ENCODE peak calls at places on chromosomes 12 and 14, in five cellular contexts. One of them, this sample, is unnamed.

GRCh38 chr14:27730204-27730603 is 1036.4 kb upstream of the FOXG1 start:
- DNase-seq in SW480: no peak
- DNase-seq in neural progenitor cell: no peak
- DNase-seq in stimulated activated CD8-positive, alpha-beta memory T cell treated with anti-CD3 and anti-CD28 coated beads, Interleukin-7, amount 100 ng/mL, for 48 hours: no peak
- DNase-seq in astrocyte of the spinal cord: no peak
- DNase-seq in this sample: no peak

GRCh38 chr12:108616941-108617858 is 16.5 kb downstream of the SELPLG start:
- DNase-seq in stimulated activated CD8-positive, alpha-beta memory T cell treated with anti-CD3 and anti-CD28 coated beads, Interleukin-7, amount 100 ng/mL, for 48 hours: peak; percentile 78
- DNase-seq in neural progenitor cell: no peak
- DNase-seq in astrocyte of the spinal cord: no peak
- DNase-seq in SW480: no peak
- DNase-seq in this sample: no peak

GRCh38 chr14:96757456-96757855 is 39.7 kb upstream of the VRK1 start:
- DNase-seq in astrocyte of the spinal cord: no peak
- DNase-seq in SW480: no peak
- DNase-seq in neural progenitor cell: no peak
- DNase-seq in stimulated activated CD8-positive, alpha-beta memory T cell treated with anti-CD3 and anti-CD28 coated beads, Interleukin-7, amount 100 ng/mL, for 48 hours: no peak
- DNase-seq in this sample: no peak

GRCh38 chr12:45388545-45388944 is 172.7 kb downstream of the ANO6 start:
- DNase-seq in astrocyte of the spinal cord: peak; percentile 58
- DNase-seq in SW480: peak; percentile 36
- DNase-seq in neural progenitor cell: peak; percentile 54
- DNase-seq in stimulated activated CD8-positive, alpha-beta memory T cell treated with anti-CD3 and anti-CD28 coated beads, Interleukin-7, amount 100 ng/mL, for 48 hours: no peak
- DNase-seq in this sample: no peak

GRCh38 chr12:44253338-44253856 is 417.5 kb downstream of the TMEM117 start:
- DNase-seq in neural progenitor cell: no peak
- DNase-seq in astrocyte of the spinal cord: no peak
- DNase-seq in stimulated activated CD8-positive, alpha-beta memory T cell treated with anti-CD3 and anti-CD28 coated beads, Interleukin-7, amount 100 ng/mL, for 48 hours: no peak
- DNase-seq in SW480: no peak
- DNase-seq in this sample: no peak

GRCh38 chr12:40015360-40015759 is 90.5 kb downstream of the SLC2A13 start:
- DNase-seq in neural progenitor cell: no peak
- DNase-seq in SW480: peak; percentile 4
- DNase-seq in stimulated activated CD8-positive, alpha-beta memory T cell treated with anti-CD3 and anti-CD28 coated beads, Interleukin-7, amount 100 ng/mL, for 48 hours: no peak
- DNase-seq in astrocyte of the spinal cord: no peak
- DNase-seq in this sample: no peak

GRCh38 chr14:103699261-103699661 is 16.0 kb downstream of the XRCC3 start:
- DNase-seq in astrocyte of the spinal cord: no peak
- DNase-seq in stimulated activated CD8-positive, alpha-beta memory T cell treated with anti-CD3 and anti-CD28 coated beads, Interleukin-7, amount 100 ng/mL, for 48 hours: no peak
- DNase-seq in SW480: no peak
- DNase-seq in neural progenitor cell: no peak
- DNase-seq in this sample: no peak

GRCh38 chr14:47917344-47917954 is 242.0 kb upstream of the MDGA2 start:
- DNase-seq in neural progenitor cell: peak; percentile 34
- DNase-seq in astrocyte of the spinal cord: peak; percentile 35
- DNase-seq in stimulated activated CD8-positive, alpha-beta memory T cell treated with anti-CD3 and anti-CD28 coated beads, Interleukin-7, amount 100 ng/mL, for 48 hours: no peak
- DNase-seq in SW480: peak; percentile 16
- DNase-seq in this sample: no peak

GRCh38 chr12:132562489-132563045 is 47.8 kb downstream of the LRCOL1 start:
- DNase-seq in neural progenitor cell: no peak
- DNase-seq in SW480: no peak
- DNase-seq in astrocyte of the spinal cord: no peak
- DNase-seq in stimulated activated CD8-positive, alpha-beta memory T cell treated with anti-CD3 and anti-CD28 coated beads, Interleukin-7, amount 100 ng/mL, for 48 hours: no peak
- DNase-seq in this sample: no peak

GRCh38 chr14:92973265-92973797 is 50.4 kb downstream of the CHGA start:
- DNase-seq in SW480: peak; percentile 36
- DNase-seq in neural progenitor cell: peak; percentile 77
- DNase-seq in astrocyte of the spinal cord: peak; percentile 44
- DNase-seq in stimulated activated CD8-positive, alpha-beta memory T cell treated with anti-CD3 and anti-CD28 coated beads, Interleukin-7, amount 100 ng/mL, for 48 hours: no peak
- DNase-seq in this sample: peak; percentile 26

GRCh38 chr14:87916103-87916885 is 76.7 kb downstream of the GALC start:
- DNase-seq in astrocyte of the spinal cord: no peak
- DNase-seq in neural progenitor cell: no peak
- DNase-seq in stimulated activated CD8-positive, alpha-beta memory T cell treated with anti-CD3 and anti-CD28 coated beads, Interleukin-7, amount 100 ng/mL, for 48 hours: no peak
- DNase-seq in SW480: no peak
- DNase-seq in this sample: no peak

GRCh38 chr14:40368314-40368713 is 936.1 kb upstream of the FBXO33 start:
- DNase-seq in neural progenitor cell: no peak
- DNase-seq in astrocyte of the spinal cord: peak; percentile 6
- DNase-seq in stimulated activated CD8-positive, alpha-beta memory T cell treated with anti-CD3 and anti-CD28 coated beads, Interleukin-7, amount 100 ng/mL, for 48 hours: no peak
- DNase-seq in SW480: no peak
- DNase-seq in this sample: no peak

GRCh38 chr14:90714811-90715210 is 101.4 kb downstream of the TTC7B start:
- DNase-seq in astrocyte of the spinal cord: peak; percentile 27
- DNase-seq in stimulated activated CD8-positive, alpha-beta memory T cell treated with anti-CD3 and anti-CD28 coated beads, Interleukin-7, amount 100 ng/mL, for 48 hours: no peak
- DNase-seq in neural progenitor cell: no peak
- DNase-seq in SW480: no peak
- DNase-seq in this sample: no peak

GRCh38 chr12:2229661-2230539 is 177.1 kb downstream of the CACNA1C start:
- DNase-seq in neural progenitor cell: no peak
- DNase-seq in SW480: no peak
- DNase-seq in stimulated activated CD8-positive, alpha-beta memory T cell treated with anti-CD3 and anti-CD28 coated beads, Interleukin-7, amount 100 ng/mL, for 48 hours: no peak
- DNase-seq in astrocyte of the spinal cord: no peak
- DNase-seq in this sample: no peak

GRCh38 chr14:69175130-69175529 is 16.2 kb upstream of the EXD2 start:
- DNase-seq in neural progenitor cell: no peak
- DNase-seq in SW480: no peak
- DNase-seq in astrocyte of the spinal cord: no peak
- DNase-seq in stimulated activated CD8-positive, alpha-beta memory T cell treated with anti-CD3 and anti-CD28 coated beads, Interleukin-7, amount 100 ng/mL, for 48 hours: no peak
- DNase-seq in this sample: no peak

GRCh38 chr12:129064201-129064881 is 211.1 kb downstream of the GLT1D1 start:
- DNase-seq in astrocyte of the spinal cord: no peak
- DNase-seq in neural progenitor cell: peak; percentile 21
- DNase-seq in stimulated activated CD8-positive, alpha-beta memory T cell treated with anti-CD3 and anti-CD28 coated beads, Interleukin-7, amount 100 ng/mL, for 48 hours: no peak
- DNase-seq in SW480: no peak
- DNase-seq in this sample: no peak

GRCh38 chr14:21965042-21965441 is 291.4 kb upstream of the OR4E1 start:
- DNase-seq in stimulated activated CD8-positive, alpha-beta memory T cell treated with anti-CD3 and anti-CD28 coated beads, Interleukin-7, amount 100 ng/mL, for 48 hours: no peak
- DNase-seq in astrocyte of the spinal cord: no peak
- DNase-seq in neural progenitor cell: no peak
- DNase-seq in SW480: no peak
- DNase-seq in this sample: no peak

GRCh38 chr12:12011880-12012260 is 58.9 kb upstream of the BCL2L14 start:
- DNase-seq in stimulated activated CD8-positive, alpha-beta memory T cell treated with anti-CD3 and anti-CD28 coated beads, Interleukin-7, amount 100 ng/mL, for 48 hours: no peak
- DNase-seq in SW480: no peak
- DNase-seq in neural progenitor cell: no peak
- DNase-seq in astrocyte of the spinal cord: no peak
- DNase-seq in this sample: no peak

GRCh38 chr12:116245189-116245588 is 32.3 kb downstream of the MED13L start:
- DNase-seq in SW480: no peak
- DNase-seq in stimulated activated CD8-positive, alpha-beta memory T cell treated with anti-CD3 and anti-CD28 coated beads, Interleukin-7, amount 100 ng/mL, for 48 hours: no peak
- DNase-seq in astrocyte of the spinal cord: no peak
- DNase-seq in neural progenitor cell: no peak
- DNase-seq in this sample: no peak

GRCh38 chr12:6333029-6333428 is 8.8 kb downstream of the TNFRSF1A start:
- DNase-seq in stimulated activated CD8-positive, alpha-beta memory T cell treated with anti-CD3 and anti-CD28 coated beads, Interleukin-7, amount 100 ng/mL, for 48 hours: no peak
- DNase-seq in astrocyte of the spinal cord: no peak
- DNase-seq in SW480: no peak
- DNase-seq in neural progenitor cell: no peak
- DNase-seq in this sample: no peak

This sample was measured in HS-27A.